ENCODE peak calls at places on chromosomes 5 and 9, in four cellular contexts. M, E, Q and R are unnamed samples.

GRCh38 chr9:98142182-98142924 is 23.3 kb upstream of the TRIM14 start:
- DNase-seq in M (no peak), E (no peak), Q (no peak), R (no peak)

GRCh38 chr9:123309611-123310010 is 41.2 kb upstream of the STRBP start:
- DNase-seq in M (no peak), E (no peak), Q (no peak), R (no peak)

GRCh38 chr9:113634597-113635515 is 171.3 kb downstream of the RGS3 start:
- DNase-seq in M (no peak), E (no peak), Q (no peak), R (no peak)

GRCh38 chr5:88878976-88879375 is 4.0 kb downstream of the MEF2C start:
- DNase-seq in M (no peak), E (no peak), Q (no peak), R (no peak)

GRCh38 chr5:126095001-126095400 is 328.2 kb upstream of the GRAMD2B start:
- DNase-seq in M (no peak), E (no peak), Q (no peak), R (no peak)

GRCh38 chr5:178308541-178309092 is 76.0 kb upstream of the PHYKPL start:
- DNase-seq in M (no peak), E (no peak), Q (no peak), R (no peak)

GRCh38 chr5:98482321-98483111 is 290.9 kb upstream of the RGMB start:
- DNase-seq in M (no peak), E (no peak), Q (no peak), R (no peak)

GRCh38 chr9:117720555-117720954 is 16.4 kb downstream of the TLR4 start:
- DNase-seq in M (no peak), E (no peak), Q (no peak), R (no peak)

GRCh38 chr5:128446-128845 is 36.5 kb downstream of the PLEKHG4B start:
- DNase-seq in M (no peak), E (no peak), Q (no peak), R (no peak)

GRCh38 chr5:113869611-113870010 is 356.1 kb downstream of the YTHDC2 start:
- DNase-seq in M (no peak), E (no peak), Q (no peak), R (no peak)

GRCh38 chr5:32302822-32303754 is 9.7 kb downstream of the MTMR12 start:
- DNase-seq in M (no peak), E (no peak), Q (no peak), R (no peak)